ENCODE peak calls at places on chromosomes 7 and 10, in six cellular contexts. O is mesenchymal stem cell, Q is neuronal stem cell, X is IMR-90, K is trophoblast cell, F is H1. H is an unnamed sample.

GRCh38 chr7:27142562-27143021 is 889 bp downstream of the HOXA5 start:
- DNase-seq in K (no peak), Q (no peak), F (no peak), X (no peak), O (no peak), H (no peak)

GRCh38 chr7:28163955-28164354 is 16.6 kb downstream of the JAZF1 start:
- DNase-seq in Q (no peak), F (no peak), O (peak), K (no peak), X (peak), H (no peak)

GRCh38 chr10:4902571-4903011 is 60.6 kb upstream of the AKR1C1 start:
- DNase-seq in F (no peak), O (no peak), Q (no peak), X (no peak), K (no peak), H (no peak)

GRCh38 chr7:33326485-33326848 is 197.1 kb downstream of the BBS9 start:
- DNase-seq in K (peak), O (no peak), X (no peak), Q (no peak), F (no peak), H (no peak)

GRCh38 chr10:103645141-103646054 is 151.9 kb downstream of the NEURL1 start:
- DNase-seq in F (no peak), O (peak), K (peak), X (peak), Q (no peak), H (peak)

GRCh38 chr7:19491821-19492452 is 216.9 kb downstream of the POLR1F start:
- DNase-seq in O (peak), F (no peak), X (peak), K (peak), Q (no peak), H (peak)

GRCh38 chr7:116691664-116692063 is 19.7 kb downstream of the MET start:
- DNase-seq in K (no peak), O (no peak), F (no peak), X (no peak), Q (no peak), H (no peak)

GRCh38 chr10:92530421-92530820 is 43.5 kb downstream of the IDE start:
- DNase-seq in O (no peak), K (no peak), Q (no peak), F (no peak), X (peak), H (no peak)

GRCh38 chr10:6473901-6474370 is 106.1 kb downstream of the PRKCQ start:
- DNase-seq in Q (no peak), O (peak), F (no peak), K (peak), X (no peak), H (no peak)

GRCh38 chr10:60098676-60099601 is 192.6 kb upstream of the CCDC6 start:
- DNase-seq in Q (no peak), F (peak), K (peak), X (no peak), O (peak), H (peak)

GRCh38 chr10:93139059-93139658 is 65.5 kb downstream of the CYP26A1 start:
- DNase-seq in F (no peak), K (no peak), Q (no peak), O (no peak), X (no peak), H (no peak)

GRCh38 chr10:114024876-114025609 is 18.6 kb upstream of the ADRB1 start:
- DNase-seq in Q (no peak), F (no peak), K (peak), X (peak), O (peak), H (no peak)

GRCh38 chr7:70571986-70572385 is 560.0 kb upstream of the GALNT17 start:
- DNase-seq in Q (no peak), K (no peak), F (no peak), X (no peak), O (no peak), H (no peak)

GRCh38 chr10:104260775-104261115 is 6.1 kb downstream of the GSTO1 start:
- DNase-seq in F (no peak), O (peak), K (peak), Q (no peak), X (peak), H (no peak)

GRCh38 chr7:130471974-130472373 is 19.9 kb upstream of the MEST start:
- DNase-seq in Q (no peak), K (no peak), F (no peak), X (no peak), O (no peak), H (no peak)

GRCh38 chr7:28389504-28390385 is 22.6 kb upstream of the CREB5 start:
- DNase-seq in O (peak), F (no peak), X (peak), Q (peak), K (peak), H (peak)

GRCh38 chr7:150446288-150446938 is 4.0 kb upstream of the GIMAP8 start:
- DNase-seq in O (no peak), X (no peak), Q (no peak), F (no peak), K (no peak), H (no peak)

GRCh38 chr10:60892571-60892970 is 51.4 kb downstream of the RHOBTB1 start:
- DNase-seq in K (no peak), X (no peak), Q (no peak), O (no peak), F (no peak), H (no peak)

GRCh38 chr7:81256991-81257390 is 338.1 kb upstream of the SEMA3C start:
- DNase-seq in X (peak), O (peak), Q (no peak), K (peak), F (no peak), H (peak)

GRCh38 chr10:938954-939678 is 7.6 kb upstream of the LARP4B start:
- DNase-seq in Q (no peak), O (no peak), X (no peak), F (no peak), K (no peak), H (no peak)

GRCh38 chr10:116170815-116171250 is 102.2 kb downstream of the GFRA1 start:
- DNase-seq in Q (peak), X (peak), O (peak), K (no peak), F (no peak), H (peak)

GRCh38 chr10:36578306-36578705 is 547.1 kb upstream of the ANKRD30A start:
- DNase-seq in X (peak), Q (no peak), K (no peak), O (peak), F (no peak), H (no peak)

GRCh38 chr10:103630156-103630555 is 136.7 kb downstream of the NEURL1 start:
- DNase-seq in X (no peak), Q (no peak), K (no peak), O (peak), F (no peak), H (no peak)

GRCh38 chr7:1964913-1965578 is 267.7 kb downstream of the MAD1L1 start:
- DNase-seq in K (no peak), Q (no peak), X (no peak), O (no peak), F (no peak), H (no peak)

GRCh38 chr7:106031271-106032029 is 68.4 kb downstream of the CDHR3 start:
- DNase-seq in O (no peak), Q (no peak), X (no peak), F (no peak), K (no peak), H (no peak)

GRCh38 chr10:26448706-26449435 is 10.7 kb downstream of the APBB1IP start:
- DNase-seq in K (no peak), O (no peak), F (no peak), X (no peak), Q (no peak), H (no peak)

GRCh38 chr10:92688927-92689662 is 660 bp upstream of the HHEX start:
- DNase-seq in O (peak), F (peak), X (peak), Q (peak), K (peak), H (peak)

GRCh38 chr7:47571355-47572100 is 10.4 kb downstream of the TNS3 start:
- DNase-seq in K (peak), O (peak), Q (no peak), X (peak), F (no peak), H (peak)

GRCh38 chr7:112192236-112193154 is 13.7 kb downstream of the DOCK4 start:
- DNase-seq in O (peak), K (peak), F (no peak), Q (no peak), X (peak), H (peak)

GRCh38 chr10:124318076-124318475 is 100.6 kb downstream of the OAT start:
- DNase-seq in X (no peak), Q (no peak), O (no peak), K (no peak), F (no peak), H (no peak)

GRCh38 chr7:98956469-98956868 is 78.1 kb downstream of the TRRAP start:
- DNase-seq in X (no peak), Q (no peak), K (no peak), O (no peak), F (no peak), H (no peak)

GRCh38 chr10:64762861-64763260 is 1241.7 kb downstream of the REEP3 start:
- DNase-seq in O (no peak), K (no peak), F (no peak), X (no peak), Q (no peak), H (no peak)

GRCh38 chr7:156895024-156895780 is 2.2 kb upstream of the LMBR1 start:
- DNase-seq in F (no peak), O (no peak), K (no peak), X (no peak), Q (no peak), H (no peak)

GRCh38 chr7:156896388-156897022 is 3.5 kb upstream of the LMBR1 start:
- DNase-seq in K (no peak), O (no peak), Q (no peak), F (no peak), X (no peak), H (no peak)

GRCh38 chr7:156889746-156890145 is 3.2 kb downstream of the LMBR1 start:
- DNase-seq in O (no peak), X (no peak), Q (no peak), F (no peak), K (no peak), H (no peak)

GRCh38 chr7:156892086-156892800 is 740 bp downstream of the LMBR1 start:
- DNase-seq in Q (peak), K (peak), O (peak), X (no peak), F (peak), H (peak)

GRCh38 chr7:156892821-156893706 is at the start of gene LMBR1:
- DNase-seq in O (peak), X (peak), Q (peak), F (peak), K (peak), H (peak)
- H2BK5ac ChIP-seq in O (no peak), X (peak), Q (peak), F (peak), K (peak), H (peak)

DNA sequence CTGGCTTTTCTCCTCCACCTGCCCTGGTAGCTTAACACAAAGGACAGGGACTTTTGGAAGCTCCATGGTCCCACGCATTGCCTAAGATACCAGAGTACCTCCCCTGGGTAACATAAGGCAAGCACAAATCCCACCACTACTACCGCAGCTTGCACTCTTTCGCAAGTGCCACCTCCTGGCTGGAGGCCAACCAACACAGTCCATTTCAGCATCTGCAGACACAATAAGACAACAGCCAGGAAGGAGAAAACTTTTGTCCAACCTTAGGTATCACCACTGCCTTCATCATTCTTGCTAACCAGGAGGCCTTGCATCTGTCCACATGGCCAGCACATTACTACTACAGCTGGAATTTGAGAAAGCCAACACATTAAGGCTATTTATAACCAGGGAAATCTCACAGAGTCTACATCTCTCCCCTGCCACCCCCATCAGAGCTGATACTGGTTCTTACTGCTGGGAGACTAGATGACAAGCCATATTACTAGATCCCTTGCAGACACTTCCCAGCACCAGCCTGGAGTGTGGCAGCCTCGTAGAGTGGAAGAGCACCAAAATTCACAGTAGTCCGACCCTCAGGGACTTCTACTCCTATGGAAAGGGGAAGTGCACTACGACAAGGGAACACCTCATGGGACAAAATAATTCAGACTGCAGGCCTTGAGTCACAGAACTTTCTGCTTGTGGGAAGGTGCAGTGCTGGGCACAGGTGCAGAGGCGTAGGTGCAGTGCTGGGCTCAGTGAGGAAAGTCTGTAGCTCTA is 39.8 kb upstream of the CDK13 start:
- DNase-seq in K (peak), X (peak), F (no peak), Q (no peak), O (peak), H (no peak)
- H3K4me3 ChIP-seq in K (no peak), X (no peak), F (no peak), Q (no peak), O (no peak), H (no peak)

GRCh38 chr10:74825033-74825370 is 1.4 kb upstream of the KAT6B start:
- DNase-seq in X (no peak), O (peak), Q (peak), K (no peak), F (peak), H (no peak)

GRCh38 chr10:74822583-74823089 is 3.8 kb upstream of the KAT6B start:
- DNase-seq in Q (no peak), F (no peak), X (peak), K (no peak), O (no peak), H (no peak)

GRCh38 chr10:74822101-74822500 is 4.3 kb upstream of the KAT6B start:
- DNase-seq in X (peak), O (no peak), K (no peak), Q (no peak), F (no peak), H (no peak)

GRCh38 chr10:74824184-74825032 is 2.0 kb upstream of the KAT6B start:
- DNase-seq in F (peak), K (no peak), X (no peak), Q (no peak), O (no peak), H (no peak)

DNA sequence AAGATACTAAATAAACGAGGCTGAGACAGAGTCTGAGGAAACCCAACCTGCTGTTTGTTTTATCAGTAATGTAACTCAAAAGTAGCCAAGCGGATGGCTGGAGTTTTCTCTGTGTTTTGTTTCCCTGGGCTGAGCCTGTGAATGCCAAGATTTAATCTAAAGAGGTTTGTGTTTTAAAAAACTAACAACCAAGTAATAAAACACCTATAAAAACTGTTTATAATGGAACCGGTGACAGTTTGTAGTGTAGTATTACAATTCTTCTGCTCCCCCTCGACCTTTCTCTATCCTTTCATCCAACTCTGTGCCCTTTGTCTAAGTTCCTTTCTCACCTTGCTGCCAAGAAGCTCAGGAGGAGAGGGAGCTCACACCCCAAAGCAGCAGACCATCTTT is 2.6 kb upstream of the KAT6B start:
- DNase-seq in K (no peak), O (no peak), X (peak), Q (no peak), F (no peak), H (no peak)
- H3K4me2 ChIP-seq in K (no peak), O (no peak), X (peak), Q (no peak), F (peak), H (no peak)

DNA sequence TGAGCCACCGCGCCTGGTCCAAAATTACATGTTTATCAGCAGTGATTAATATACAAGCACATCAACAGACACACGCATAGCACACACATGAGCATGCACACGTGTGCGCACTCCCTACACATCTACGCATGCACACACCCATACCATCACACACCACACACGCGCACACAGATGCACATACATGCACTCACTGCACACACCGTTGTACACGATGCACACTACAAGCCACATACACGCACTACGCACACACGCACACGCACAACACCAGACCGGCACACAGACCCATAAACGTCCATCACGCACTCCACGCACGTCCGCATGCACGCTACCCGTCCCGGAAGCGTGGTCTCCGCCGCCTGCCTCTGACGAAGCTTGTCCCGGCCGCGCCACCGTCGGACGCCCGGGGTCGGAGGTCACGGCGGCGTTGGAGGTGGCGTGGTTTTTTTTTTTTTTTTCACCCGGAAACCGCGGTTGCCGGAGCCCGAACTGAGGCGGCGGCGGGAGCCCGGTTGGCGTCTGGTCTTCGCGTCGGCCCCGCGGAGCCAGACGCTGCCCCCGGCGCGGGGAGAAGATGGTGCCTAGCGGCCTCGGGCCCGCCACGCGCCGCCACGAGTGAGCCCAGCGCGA is at the start of gene TMEM248:
- DNase-seq in F (peak), X (peak), Q (peak), K (peak), O (peak), H (peak)
- H2BK5ac ChIP-seq in F (peak), X (peak), Q (peak), K (peak), O (peak), H (peak)

GRCh38 chr7:101238226-101239182 is 902 bp upstream of the CLDN15 start:
- DNase-seq in O (no peak), Q (no peak), K (no peak), X (no peak), F (peak), H (no peak)

GRCh38 chr7:101235522-101235921 is 2.1 kb downstream of the CLDN15 start:
- DNase-seq in K (no peak), O (no peak), Q (no peak), F (no peak), X (no peak), H (no peak)

GRCh38 chr7:101239191-101239950 is 1.8 kb upstream of the CLDN15 start:
- DNase-seq in O (no peak), Q (no peak), K (no peak), X (no peak), F (no peak), H (no peak)

GRCh38 chr7:101236292-101236691 is 1.3 kb downstream of the CLDN15 start:
- DNase-seq in Q (no peak), O (no peak), X (no peak), K (no peak), F (no peak), H (no peak)

DNA sequence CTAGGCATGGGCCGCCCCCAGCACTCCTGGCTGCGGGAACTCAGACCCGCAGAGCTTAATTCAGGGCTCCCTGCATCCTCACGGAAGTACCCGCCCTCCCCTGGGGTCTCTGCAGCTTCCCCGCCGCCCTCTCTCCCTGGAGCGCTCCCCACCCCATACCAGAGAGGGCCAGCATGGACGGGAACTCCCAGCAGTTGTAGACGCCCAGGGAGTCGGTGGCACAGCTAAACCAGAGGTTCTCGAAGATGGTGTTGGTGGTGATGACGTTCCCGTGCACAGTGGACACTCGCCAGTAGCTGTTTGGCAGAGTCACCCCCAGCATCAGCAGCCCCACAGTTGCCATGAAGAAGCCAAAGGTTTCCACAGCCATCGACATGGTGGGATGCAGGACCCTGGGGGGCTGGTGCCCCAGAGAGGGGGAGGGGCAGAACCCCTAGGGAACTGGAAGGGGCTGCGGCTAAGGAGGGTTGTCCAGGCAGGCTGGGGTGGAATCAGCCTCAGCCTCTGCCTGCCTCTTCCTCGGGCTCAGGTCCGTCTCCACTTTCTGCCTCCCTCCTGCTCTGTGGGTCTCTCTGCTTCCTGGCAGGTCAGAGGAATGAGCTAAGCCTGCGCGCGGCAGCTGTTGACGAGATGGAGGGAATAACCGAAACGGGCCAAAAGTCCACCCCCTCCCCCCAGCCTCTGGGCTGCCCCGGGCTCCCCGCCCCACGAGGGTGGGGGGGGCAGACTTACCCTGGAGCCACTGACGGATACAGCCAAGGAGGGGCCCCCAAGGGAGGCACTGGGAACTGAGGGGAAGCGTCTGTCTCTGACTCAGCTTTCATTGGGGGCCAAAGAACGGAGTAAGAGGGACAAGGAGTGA is at the start of gene CLDN15:
- DNase-seq in F (peak), K (no peak), X (peak), Q (no peak), O (peak), H (no peak)
- H3K4me3 ChIP-seq in F (no peak), K (no peak), X (no peak), Q (no peak), O (peak), H (no peak)

GRCh38 chr7:134565643-134566136 is 16.8 kb downstream of the AKR1B15 start:
- DNase-seq in O (no peak), Q (no peak), F (no peak), K (peak), X (peak), H (no peak)
- H3K4me2 ChIP-seq in O (no peak), Q (no peak), F (no peak), K (peak), X (peak), H (no peak)

GRCh38 chr7:42226354-42226941 is 10.6 kb downstream of the GLI3 start:
- DNase-seq in K (no peak), O (no peak), Q (no peak), X (no peak), F (no peak), H (peak)

GRCh38 chr7:42227523-42227922 is 9.5 kb downstream of the GLI3 start:
- DNase-seq in F (no peak), Q (no peak), O (peak), K (peak), X (no peak), H (peak)

GRCh38 chr7:42231043-42231442 is 6.0 kb downstream of the GLI3 start:
- DNase-seq in X (no peak), Q (no peak), K (no peak), O (no peak), F (no peak), H (no peak)

GRCh38 chr7:42224391-42225003 is 12.5 kb downstream of the GLI3 start:
- DNase-seq in K (no peak), O (no peak), Q (no peak), X (no peak), F (peak), H (peak)

GRCh38 chr7:42227931-42228591 is 8.9 kb downstream of the GLI3 start:
- DNase-seq in X (peak), Q (no peak), O (peak), F (peak), K (peak), H (peak)
- H2BK5ac ChIP-seq in X (no peak), Q (peak), O (no peak), F (peak), K (peak), H (no peak)